ENCODE peak calls at places on chromosome 1, in seven cellular contexts. I is activated naive CD8-positive, alpha-beta T cell treated with anti-CD3 and anti-CD28 coated beads, Interleukin-2, amount 50 U/mL, for 24 hours; V is NCI-H1417; W is stimulated activated CD8-positive, alpha-beta memory T cell treated with anti-CD3 and anti-CD28 coated beads, Interleukin-2, amount 100 ng/mL, for 1 hour; F is psoas muscle; Z is nucleus accumbens; J is stimulated activated naive CD8-positive, alpha-beta T cell treated with anti-CD3 and anti-CD28 coated beads, Interleukin-15, amount 100 ng/mL, for 72 hours. M is an unnamed sample.

GRCh38 chr1:6438047-6438525 is 13.5 kb downstream of the ESPN start:
- DNase-seq in I (peak; percentile 73), V (peak; percentile 81), W (peak; percentile 46), F (peak; percentile 40), Z (peak; percentile 24), J (peak; percentile 72), M (peak; percentile 3)

GRCh38 chr1:64766385-64766784 is 21.5 kb downstream of the RAVER2 start:
- DNase-seq in I (no peak), V (no peak), W (no peak), F (no peak), Z (no peak), J (no peak), M (no peak)

GRCh38 chr1:207908112-207908734 is 2.7 kb downstream of the CD34 start:
- DNase-seq in I (no peak), V (no peak), W (no peak), F (peak; percentile 48), Z (no peak), J (no peak), M (no peak)

GRCh38 chr1:6523566-6523965 is 30.7 kb downstream of the NOL9 start:
- DNase-seq in I (no peak), V (peak; percentile 38), W (no peak), F (no peak), Z (no peak), J (no peak), M (no peak)

GRCh38 chr1:229028509-229028908 is 242.4 kb upstream of the RAB4A start:
- DNase-seq in I (no peak), V (no peak), W (no peak), F (no peak), Z (no peak), J (no peak), M (no peak)

GRCh38 chr1:45804671-45804973 is 1.2 kb downstream of the MAST2 start:
- DNase-seq in I (no peak), V (peak; percentile 36), W (no peak), F (no peak), Z (no peak), J (no peak), M (no peak)

GRCh38 chr1:226506921-226507320 is 41.6 kb upstream of the STUM start:
- DNase-seq in I (no peak), V (no peak), W (no peak), F (no peak), Z (no peak), J (no peak), M (no peak)

GRCh38 chr1:154847891-154848290 is 22.2 kb downstream of the KCNN3 start:
- DNase-seq in I (no peak), V (peak; percentile 52), W (no peak), F (peak; percentile 33), Z (peak; percentile 81), J (no peak), M (peak; percentile 53)

GRCh38 chr1:1066403-1067283 is 7.5 kb downstream of the RNF223 start:
- DNase-seq in I (no peak), V (no peak), W (no peak), F (no peak), Z (peak; percentile 38), J (no peak), M (peak; percentile 59)

GRCh38 chr1:172425339-172425738 is 4.9 kb downstream of the C1orf105 start:
- DNase-seq in I (no peak), V (no peak), W (no peak), F (no peak), Z (no peak), J (no peak), M (no peak)

GRCh38 chr1:228900099-228900965 is 165.1 kb downstream of the RHOU start:
- DNase-seq in I (no peak), V (no peak), W (no peak), F (peak; percentile 46), Z (no peak), J (no peak), M (no peak)

GRCh38 chr1:235865565-235866206 is 1.0 kb downstream of the LYST start:
- DNase-seq in I (no peak), V (no peak), W (no peak), F (no peak), Z (no peak), J (no peak), M (no peak)

GRCh38 chr1:56933606-56934005 is 32.2 kb downstream of the C8B start:
- DNase-seq in I (no peak), V (no peak), W (no peak), F (no peak), Z (no peak), J (no peak), M (no peak)

GRCh38 chr1:58539553-58539952 is 7.0 kb downstream of the OMA1 start:
- DNase-seq in I (no peak), V (no peak), W (no peak), F (no peak), Z (no peak), J (no peak), M (no peak)

GRCh38 chr1:226308166-226308722 is 720 bp downstream of the LIN9 start:
- DNase-seq in I (peak; percentile 33), V (peak; percentile 80), W (peak; percentile 1), F (no peak), Z (no peak), J (no peak), M (no peak)

GRCh38 chr1:117339866-117340357 is 27.3 kb upstream of the MAN1A2 start:
- DNase-seq in I (no peak), V (peak; percentile 33), W (no peak), F (no peak), Z (no peak), J (no peak), M (no peak)

GRCh38 chr1:183807549-183808168 is 2.7 kb downstream of the RGL1 start:
- DNase-seq in I (no peak), V (no peak), W (no peak), F (no peak), Z (no peak), J (no peak), M (no peak)

GRCh38 chr1:234479310-234479559 is 256 bp upstream of the TARBP1 start:
- DNase-seq in I (no peak), V (no peak), W (no peak), F (no peak), Z (no peak), J (no peak), M (no peak)

GRCh38 chr1:151893176-151893924 is 16.0 kb downstream of the THEM4 start:
- DNase-seq in I (no peak), V (no peak), W (no peak), F (no peak), Z (no peak), J (no peak), M (no peak)

GRCh38 chr1:28775121-28775942 is 36.6 kb upstream of the OPRD1 start:
- DNase-seq in I (peak; percentile 72), V (peak; percentile 62), W (peak; percentile 48), F (peak; percentile 76), Z (peak; percentile 31), J (peak; percentile 51), M (peak; percentile 13)

GRCh38 chr1:150575072-150575489 is 4.3 kb downstream of the MCL1 start:
- DNase-seq in I (no peak), V (no peak), W (no peak), F (no peak), Z (no peak), J (no peak), M (no peak)

M was measured in caudate nucleus.